ENCODE peak calls at places on chromosome 21, in six cellular contexts. One of them, this sample, is unnamed.

GRCh38 chr21:21813295-21813694 is 815.1 kb downstream of the NCAM2 start:
- DNase-seq in neuronal stem cell: no peak
- DNase-seq in mesendoderm: no peak
- DNase-seq in H1: no peak
- DNase-seq in IMR-90: no peak
- DNase-seq in mesenchymal stem cell: no peak
- DNase-seq in this sample: no peak

GRCh38 chr21:45839274-45839673 is 142.3 kb upstream of the COL6A1 start:
- DNase-seq in neuronal stem cell: no peak
- DNase-seq in mesendoderm: no peak
- DNase-seq in H1: no peak
- DNase-seq in IMR-90: peak
- DNase-seq in mesenchymal stem cell: no peak
- DNase-seq in this sample: no peak

GRCh38 chr21:37845535-37845934 is 70.7 kb downstream of the KCNJ6 start:
- DNase-seq in neuronal stem cell: no peak
- DNase-seq in mesendoderm: no peak
- DNase-seq in H1: no peak
- DNase-seq in IMR-90: no peak
- DNase-seq in mesenchymal stem cell: no peak
- DNase-seq in this sample: no peak

GRCh38 chr21:45460611-45461368 is 55.8 kb downstream of the COL18A1 start:
- DNase-seq in neuronal stem cell: no peak
- DNase-seq in mesendoderm: peak
- DNase-seq in H1: no peak
- DNase-seq in IMR-90: peak
- DNase-seq in mesenchymal stem cell: peak
- DNase-seq in this sample: peak

GRCh38 chr21:34592573-34592972 is 22.3 kb downstream of the RCAN1 start:
- DNase-seq in neuronal stem cell: no peak
- DNase-seq in mesendoderm: no peak
- DNase-seq in H1: no peak
- DNase-seq in IMR-90: no peak
- DNase-seq in mesenchymal stem cell: peak
- DNase-seq in this sample: no peak

GRCh38 chr21:29091032-29091431 is 17.6 kb upstream of the CCT8 start:
- DNase-seq in neuronal stem cell: no peak
- DNase-seq in mesendoderm: no peak
- DNase-seq in H1: no peak
- DNase-seq in IMR-90: peak
- DNase-seq in mesenchymal stem cell: peak
- DNase-seq in this sample: peak

GRCh38 chr21:14886001-14886400 is 178.8 kb downstream of the NRIP1 start:
- DNase-seq in neuronal stem cell: no peak
- DNase-seq in mesendoderm: no peak
- DNase-seq in H1: no peak
- DNase-seq in IMR-90: no peak
- DNase-seq in mesenchymal stem cell: no peak
- DNase-seq in this sample: no peak

GRCh38 chr21:36708512-36709029 is 9.7 kb downstream of the SIM2 start:
- DNase-seq in neuronal stem cell: no peak
- DNase-seq in mesendoderm: no peak
- DNase-seq in H1: no peak
- DNase-seq in IMR-90: no peak
- DNase-seq in mesenchymal stem cell: no peak
- DNase-seq in this sample: no peak

GRCh38 chr21:46188226-46189212 is 4.3 kb upstream of the SPATC1L start:
- DNase-seq in neuronal stem cell: peak
- DNase-seq in mesendoderm: peak
- DNase-seq in H1: no peak
- DNase-seq in IMR-90: peak
- DNase-seq in mesenchymal stem cell: peak
- DNase-seq in this sample: peak

GRCh38 chr21:33229776-33230517 is at the start of gene IFNAR2:
- DNase-seq in neuronal stem cell: peak
- DNase-seq in mesendoderm: peak
- DNase-seq in H1: peak
- DNase-seq in IMR-90: peak
- DNase-seq in mesenchymal stem cell: peak
- DNase-seq in this sample: peak

GRCh38 chr21:41012425-41012824 is 155.5 kb upstream of the BACE2 start:
- DNase-seq in neuronal stem cell: no peak
- DNase-seq in mesendoderm: no peak
- DNase-seq in H1: no peak
- DNase-seq in IMR-90: no peak
- DNase-seq in mesenchymal stem cell: no peak
- DNase-seq in this sample: no peak

GRCh38 chr21:33901421-33902288 is 13.9 kb downstream of the ATP5PO start:
- DNase-seq in neuronal stem cell: no peak
- DNase-seq in mesendoderm: peak
- DNase-seq in H1: peak
- DNase-seq in IMR-90: peak
- DNase-seq in mesenchymal stem cell: peak
- DNase-seq in this sample: peak

GRCh38 chr21:28537371-28538079 is 455.2 kb downstream of the LTN1 start:
- DNase-seq in neuronal stem cell: no peak
- DNase-seq in mesendoderm: no peak
- DNase-seq in H1: no peak
- DNase-seq in IMR-90: peak
- DNase-seq in mesenchymal stem cell: peak
- DNase-seq in this sample: no peak

GRCh38 chr21:15682182-15682895 is 47.4 kb upstream of the USP25 start:
- DNase-seq in neuronal stem cell: no peak
- DNase-seq in mesendoderm: no peak
- DNase-seq in H1: no peak
- DNase-seq in IMR-90: peak
- DNase-seq in mesenchymal stem cell: peak
- DNase-seq in this sample: no peak

GRCh38 chr21:35563885-35564451 is 496.4 kb downstream of the SETD4 start:
- DNase-seq in neuronal stem cell: no peak
- DNase-seq in mesendoderm: peak
- DNase-seq in H1: no peak
- DNase-seq in IMR-90: peak
- DNase-seq in mesenchymal stem cell: peak
- DNase-seq in this sample: peak

GRCh38 chr21:45366476-45366875 is 38.5 kb upstream of the COL18A1 start:
- DNase-seq in neuronal stem cell: no peak
- DNase-seq in mesendoderm: no peak
- DNase-seq in H1: no peak
- DNase-seq in IMR-90: no peak
- DNase-seq in mesenchymal stem cell: no peak
- DNase-seq in this sample: no peak

GRCh38 chr21:30227633-30228404 is 11.9 kb upstream of the CLDN8 start:
- DNase-seq in neuronal stem cell: no peak
- DNase-seq in mesendoderm: no peak
- DNase-seq in H1: no peak
- DNase-seq in IMR-90: peak
- DNase-seq in mesenchymal stem cell: peak
- DNase-seq in this sample: peak

GRCh38 chr21:29501451-29501850 is 202.7 kb downstream of the BACH1 start:
- DNase-seq in neuronal stem cell: no peak
- DNase-seq in mesendoderm: no peak
- DNase-seq in H1: no peak
- DNase-seq in IMR-90: peak
- DNase-seq in mesenchymal stem cell: no peak
- DNase-seq in this sample: no peak

GRCh38 chr21:37496972-37497371 is 130.4 kb downstream of the DYRK1A start:
- DNase-seq in neuronal stem cell: no peak
- DNase-seq in mesendoderm: no peak
- DNase-seq in H1: no peak
- DNase-seq in IMR-90: no peak
- DNase-seq in mesenchymal stem cell: peak
- DNase-seq in this sample: peak

GRCh38 chr21:32977216-32977615 is 48.5 kb upstream of the OLIG2 start:
- DNase-seq in neuronal stem cell: no peak
- DNase-seq in mesendoderm: no peak
- DNase-seq in H1: no peak
- DNase-seq in IMR-90: no peak
- DNase-seq in mesenchymal stem cell: no peak
- DNase-seq in this sample: no peak

GRCh38 chr21:31420354-31420753 is 76.3 kb upstream of the TIAM1 start:
- DNase-seq in neuronal stem cell: no peak
- DNase-seq in mesendoderm: no peak
- DNase-seq in H1: no peak
- DNase-seq in IMR-90: no peak
- DNase-seq in mesenchymal stem cell: no peak
- DNase-seq in this sample: no peak

GRCh38 chr21:33682992-33683627 is 40.8 kb downstream of the ITSN1 start:
- DNase-seq in neuronal stem cell: no peak
- DNase-seq in mesendoderm: peak
- DNase-seq in H1: peak
- DNase-seq in IMR-90: peak
- DNase-seq in mesenchymal stem cell: peak
- DNase-seq in this sample: peak

DNA sequence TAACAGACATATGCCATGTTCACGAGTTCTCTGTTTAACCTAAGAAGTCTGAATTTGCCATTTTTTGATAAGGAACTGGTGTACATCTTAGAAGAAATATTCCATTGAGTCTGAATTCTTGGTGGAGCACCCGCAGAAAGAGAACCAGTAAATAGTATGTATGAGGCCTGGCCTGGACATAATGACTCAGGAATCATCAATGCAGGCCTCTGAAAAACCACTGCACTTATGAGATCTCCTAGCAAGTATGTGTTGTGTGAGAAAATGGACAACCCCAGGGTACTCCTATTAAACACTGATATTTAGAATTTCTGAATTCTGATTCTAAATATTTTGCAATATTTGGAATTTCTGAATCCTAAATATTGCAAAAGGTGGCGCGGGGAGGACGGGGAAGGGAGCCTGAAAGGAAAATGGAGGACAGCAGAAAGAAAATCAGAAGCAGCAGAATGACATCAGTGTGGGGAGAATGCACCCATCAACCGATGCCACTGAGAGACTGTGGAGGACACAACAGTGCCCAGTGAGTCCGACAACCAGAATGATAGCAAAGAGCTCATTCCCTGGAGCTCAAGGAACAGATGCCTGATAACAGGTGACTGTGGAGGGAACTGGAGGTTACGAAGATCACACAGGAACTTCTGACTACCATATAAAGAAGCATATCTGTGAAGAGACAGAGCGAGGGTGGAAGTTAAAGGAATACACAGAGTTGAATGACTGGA is 97.5 kb downstream of the APP start:
- DNase-seq in neuronal stem cell: no peak
- DNase-seq in mesendoderm: no peak
- DNase-seq in H1: no peak
- DNase-seq in IMR-90: peak
- DNase-seq in mesenchymal stem cell: peak
- DNase-seq in this sample: peak
- H3K9ac ChIP-seq in neuronal stem cell: no peak
- H3K9ac ChIP-seq in mesendoderm: no peak
- H3K9ac ChIP-seq in H1: no peak
- H3K9ac ChIP-seq in IMR-90: no peak
- H3K9ac ChIP-seq in mesenchymal stem cell: no peak
- H3K9ac ChIP-seq in this sample: no peak

DNA sequence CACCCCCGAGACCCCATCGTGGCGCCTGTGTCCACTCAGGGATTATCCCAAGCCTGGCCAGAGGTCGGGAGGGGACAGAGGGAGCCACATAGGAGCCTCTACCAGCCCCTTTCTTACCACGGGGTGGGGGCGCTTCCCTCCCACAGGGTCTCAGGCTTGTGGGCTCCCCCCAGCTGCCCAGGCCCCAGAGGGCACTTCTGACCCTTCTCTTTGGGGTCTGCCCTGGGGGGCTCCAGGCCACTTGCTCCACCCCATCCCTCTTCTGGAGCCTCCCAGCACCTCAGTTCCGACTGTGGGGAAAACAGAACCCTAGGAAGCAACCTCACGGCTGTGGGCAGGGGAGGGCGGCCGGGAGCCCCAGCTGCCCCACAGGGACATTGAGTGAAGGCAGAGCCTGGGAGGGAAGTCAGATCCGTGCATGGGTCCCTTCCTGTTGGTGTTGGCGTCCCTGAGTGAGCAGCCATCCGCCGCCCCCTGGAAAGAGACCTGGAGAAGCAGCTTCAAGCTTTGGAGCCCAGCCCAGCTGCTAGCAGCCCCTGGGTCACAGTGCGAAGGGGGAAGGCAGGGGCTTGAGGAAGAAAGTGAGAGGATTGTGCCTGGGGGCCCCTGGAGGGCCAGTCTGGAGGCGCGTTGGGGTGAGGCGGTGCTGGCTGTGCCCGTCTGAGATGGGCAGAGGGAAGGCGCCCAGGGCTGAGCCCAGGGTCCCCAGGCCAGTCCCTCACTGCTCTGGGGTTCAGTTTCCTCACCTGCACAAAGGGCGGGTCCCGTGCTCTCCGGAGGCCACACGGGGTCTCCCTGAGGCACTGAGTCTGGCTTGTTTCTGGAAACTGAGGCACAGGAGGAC is 22.1 kb downstream of the RRP1 start:
- DNase-seq in neuronal stem cell: no peak
- DNase-seq in mesendoderm: no peak
- DNase-seq in H1: no peak
- DNase-seq in IMR-90: no peak
- DNase-seq in mesenchymal stem cell: no peak
- DNase-seq in this sample: no peak
- H3K4me3 ChIP-seq in neuronal stem cell: no peak
- H3K4me3 ChIP-seq in mesendoderm: no peak
- H3K4me3 ChIP-seq in H1: no peak
- H3K4me3 ChIP-seq in IMR-90: no peak
- H3K4me3 ChIP-seq in mesenchymal stem cell: no peak
- H3K4me3 ChIP-seq in this sample: no peak

GRCh38 chr21:39536835-39537234 is 75.9 kb upstream of the B3GALT5 start:
- DNase-seq in neuronal stem cell: no peak
- DNase-seq in mesendoderm: no peak
- DNase-seq in H1: no peak
- DNase-seq in IMR-90: no peak
- DNase-seq in mesenchymal stem cell: no peak
- DNase-seq in this sample: no peak
- H2AK5ac ChIP-seq in neuronal stem cell: no peak
- H2AK5ac ChIP-seq in mesendoderm: no peak
- H2AK5ac ChIP-seq in H1: peak
- H2AK5ac ChIP-seq in IMR-90: no peak
- H2AK5ac ChIP-seq in mesenchymal stem cell: no peak
- H2AK5ac ChIP-seq in this sample: no peak

GRCh38 chr21:42474982-42475381 is 21.0 kb downstream of the RSPH1 start:
- DNase-seq in neuronal stem cell: no peak
- DNase-seq in mesendoderm: no peak
- DNase-seq in H1: no peak
- DNase-seq in IMR-90: no peak
- DNase-seq in mesenchymal stem cell: no peak
- DNase-seq in this sample: no peak
- H3K9ac ChIP-seq in neuronal stem cell: no peak
- H3K9ac ChIP-seq in mesendoderm: no peak
- H3K9ac ChIP-seq in H1: no peak
- H3K9ac ChIP-seq in IMR-90: no peak
- H3K9ac ChIP-seq in mesenchymal stem cell: no peak
- H3K9ac ChIP-seq in this sample: no peak

GRCh38 chr21:17769049-17769845 is 49.9 kb downstream of the C21orf91 start:
- DNase-seq in neuronal stem cell: no peak
- DNase-seq in mesendoderm: no peak
- DNase-seq in H1: no peak
- DNase-seq in IMR-90: no peak
- DNase-seq in mesenchymal stem cell: no peak
- DNase-seq in this sample: no peak
- H3K4me3 ChIP-seq in neuronal stem cell: no peak
- H3K4me3 ChIP-seq in mesendoderm: no peak
- H3K4me3 ChIP-seq in H1: no peak
- H3K4me3 ChIP-seq in IMR-90: no peak
- H3K4me3 ChIP-seq in mesenchymal stem cell: no peak
- H3K4me3 ChIP-seq in this sample: no peak

This sample was measured in trophoblast cell.